ENCODE peak calls at places on chromosomes 13 and 19, in eight cellular contexts. B is left cardiac atrium; T is HFFc6; L is EL; O is mucosa of gallbladder; R is right atrium auricular region; W is CD4-positive, CD25-positive, alpha-beta regulatory T cell; V is HEK293T. K is an unnamed sample.
A peak's percentile ranks its signal among the peaks of the same experiment; 100 is the strongest.

GRCh38 chr13:92719868-92720267 is 506.7 kb upstream of the GPC6 start:
- DNase-seq in R (no peak), T (no peak), W (no peak), B (no peak), O (no peak), V (peak; percentile 79), L (no peak), K (no peak)

GRCh38 chr13:48500652-48501197 is 32.2 kb downstream of the RCBTB2 start:
- DNase-seq in T (peak; percentile 80), L (peak; percentile 72), B (no peak), W (no peak), R (no peak), V (no peak), O (no peak), K (no peak)

GRCh38 chr19:33720691-33721682 is 75.7 kb upstream of the KCTD15 start:
- DNase-seq in T (no peak), L (no peak), O (no peak), V (no peak), R (no peak), W (no peak), B (no peak), K (peak; percentile 53)

GRCh38 chr19:18349524-18350128 is 9.2 kb downstream of the PGPEP1 start:
- DNase-seq in B (peak; percentile 55), R (peak; percentile 65), O (peak; percentile 53), T (peak; percentile 34), V (peak; percentile 69), L (peak; percentile 59), W (no peak), K (peak; percentile 65)

GRCh38 chr19:19538077-19538764 is at the start of gene CILP2:
- DNase-seq in R (no peak), V (peak; percentile 88), L (peak; percentile 41), T (no peak), B (peak; percentile 66), O (no peak), W (peak; percentile 44), K (no peak)

GRCh38 chr19:49664171-49665070 is 1.2 kb downstream of the IRF3 start:
- DNase-seq in O (peak; percentile 89), L (peak; percentile 82), B (peak; percentile 92), R (peak; percentile 90), T (peak; percentile 79), V (peak; percentile 85), W (peak; percentile 89), K (peak; percentile 65)

GRCh38 chr13:79659161-79659560 is 178.2 kb downstream of the NDFIP2 start:
- DNase-seq in R (no peak), O (peak; percentile 42), L (no peak), T (no peak), B (peak; percentile 43), W (no peak), V (no peak), K (no peak)

GRCh38 chr13:99983401-99984133 is 2.0 kb downstream of the ZIC2 start:
- DNase-seq in L (no peak), B (no peak), W (no peak), V (no peak), R (no peak), T (no peak), O (no peak), K (no peak)

GRCh38 chr19:798415-799075 is 1.3 kb downstream of the PTBP1 start:
- DNase-seq in L (no peak), B (no peak), R (no peak), T (no peak), W (no peak), O (peak; percentile 45), V (no peak), K (no peak)